ENCODE peak calls at places on chromosome 11, in ten cellular contexts. P is K562, J is body of pancreas, G is Peyer's patch, U is HAP-1, Y is endodermal cell, I is heart right ventricle, E is PC-3, T is HCT116, Z is IMR-90. K is an unnamed sample.

GRCh38 chr11:97143463-97143862 is 753.6 kb downstream of the JRKL start:
- DNase-seq in P (no peak), J (no peak), G (no peak), U (no peak), Y (no peak), I (no peak), E (no peak), T (no peak), Z (no peak), K (no peak)

GRCh38 chr11:83151274-83151977 is 5.5 kb upstream of the PCF11 start:
- DNase-seq in P (peak; percentile 37), J (no peak), G (no peak), U (no peak), Y (no peak), I (no peak), E (peak; percentile 59), T (no peak), Z (no peak), K (no peak)

GRCh38 chr11:18696638-18697225 is 1.8 kb upstream of the TMEM86A start:
- DNase-seq in P (no peak), J (no peak), G (no peak), U (no peak), Y (no peak), I (no peak), E (peak; percentile 22), T (no peak), Z (peak; percentile 57), K (no peak)

GRCh38 chr11:134055029-134055428 is 13.8 kb upstream of the JAM3 start:
- DNase-seq in P (no peak), J (no peak), G (no peak), U (no peak), Y (peak; percentile 50), I (no peak), E (no peak), T (no peak), Z (no peak), K (no peak)

GRCh38 chr11:20559523-20560300 is 39.7 kb upstream of the SLC6A5 start:
- DNase-seq in P (no peak), J (no peak), G (no peak), U (no peak), Y (no peak), I (no peak), E (no peak), T (no peak), Z (no peak), K (no peak)

GRCh38 chr11:75035911-75036536 is 47.3 kb downstream of the NEU3 start:
- DNase-seq in P (no peak), J (no peak), G (no peak), U (no peak), Y (peak; percentile 35), I (no peak), E (peak; percentile 93), T (peak; percentile 73), Z (no peak), K (peak; percentile 86)

GRCh38 chr11:10452211-10452767 is 2.8 kb upstream of the AMPD3 start:
- DNase-seq in P (no peak), J (no peak), G (no peak), U (no peak), Y (peak; percentile 23), I (no peak), E (no peak), T (no peak), Z (peak; percentile 19), K (no peak)

GRCh38 chr11:123316003-123316402 is 114.1 kb upstream of the GRAMD1B start:
- DNase-seq in P (no peak), J (no peak), G (no peak), U (no peak), Y (no peak), I (no peak), E (no peak), T (no peak), Z (peak; percentile 79), K (no peak)

GRCh38 chr11:125451400-125452124 is 44.5 kb downstream of the FEZ1 start:
- DNase-seq in P (peak; percentile 46), J (peak; percentile 54), G (peak; percentile 20), U (peak; percentile 33), Y (peak; percentile 93), I (peak; percentile 59), E (no peak), T (no peak), Z (peak; percentile 25), K (peak; percentile 61)

DNA sequence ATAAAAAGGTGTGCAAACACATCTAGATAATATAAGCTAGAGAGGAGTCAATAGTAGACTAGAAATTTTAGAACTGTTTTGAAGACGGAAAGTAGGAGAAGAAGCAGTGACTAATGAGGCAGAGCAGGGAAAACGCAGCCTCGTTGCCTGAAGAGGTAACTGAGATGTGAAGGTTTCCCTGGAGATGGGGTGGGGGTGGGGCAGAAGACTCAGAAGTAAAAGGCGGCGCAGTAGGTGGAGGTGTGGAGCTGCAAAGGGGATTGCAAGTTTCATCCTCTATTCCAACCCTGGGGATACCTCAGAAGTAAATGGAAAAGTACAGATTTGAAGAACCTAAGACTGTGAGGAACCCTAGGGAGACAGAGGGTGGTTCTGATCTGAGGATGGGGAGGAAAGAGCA is 109.5 kb downstream of the TMPRSS5 start:
- DNase-seq in P (no peak), J (no peak), G (no peak), U (no peak), Y (no peak), I (no peak), E (no peak), T (no peak), Z (no peak), K (no peak)
- H3K9me3 ChIP-seq in P (no peaks in the 10 kb centered on the region), J (no peaks in the 10 kb centered on the region), G (no peaks in the 10 kb centered on the region), U (no peaks in the 10 kb centered on the region), Y (peaks cover 15% of the 10 kb centered on the region), I (no peaks in the 10 kb centered on the region), E (no peaks in the 10 kb centered on the region), T (peaks cover 9% of the 10 kb centered on the region), Z (peaks cover 3% of the 10 kb centered on the region), K (peaks cover 2% of the 10 kb centered on the region)

DNA sequence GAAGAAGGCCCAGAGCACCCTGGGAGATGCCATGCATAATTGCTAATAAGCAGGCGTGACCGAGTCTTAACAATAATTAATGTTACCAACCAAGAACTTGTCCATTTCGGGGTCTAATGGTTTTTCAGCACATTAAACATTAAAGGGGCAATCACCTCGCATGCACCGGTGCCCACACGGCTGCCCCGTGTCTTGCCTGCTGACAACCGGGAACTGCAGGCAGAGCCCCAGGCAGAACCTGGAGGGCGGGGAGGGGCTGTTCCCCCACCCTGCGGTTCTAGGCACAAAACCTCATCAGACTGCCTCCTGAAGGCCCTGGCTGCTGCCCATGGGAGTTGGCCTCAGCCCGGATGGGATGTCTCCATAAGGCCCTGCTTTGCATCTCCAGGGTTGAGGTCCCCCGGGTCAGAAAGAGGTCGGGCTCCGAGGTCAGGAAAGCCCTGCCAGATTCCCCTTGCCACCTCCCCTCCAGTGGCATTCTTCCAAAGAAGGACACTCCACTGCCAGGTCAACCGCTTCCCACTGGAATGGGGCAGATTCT is 168.9 kb downstream of the BUD13 start:
- DNase-seq in P (no peak), J (no peak), G (no peak), U (no peak), Y (peak; percentile 31), I (no peak), E (no peak), T (no peak), Z (no peak), K (no peak)
- H3K4me3 ChIP-seq in P (no peak overlapping the region), J (no peak overlapping the region), G (no peak overlapping the region), U (no peak overlapping the region), Y (no peak overlapping the region), I (no peak overlapping the region), E (no peak overlapping the region), T (no peak overlapping the region), Z (no peak overlapping the region), K (no peak overlapping the region)

DNA sequence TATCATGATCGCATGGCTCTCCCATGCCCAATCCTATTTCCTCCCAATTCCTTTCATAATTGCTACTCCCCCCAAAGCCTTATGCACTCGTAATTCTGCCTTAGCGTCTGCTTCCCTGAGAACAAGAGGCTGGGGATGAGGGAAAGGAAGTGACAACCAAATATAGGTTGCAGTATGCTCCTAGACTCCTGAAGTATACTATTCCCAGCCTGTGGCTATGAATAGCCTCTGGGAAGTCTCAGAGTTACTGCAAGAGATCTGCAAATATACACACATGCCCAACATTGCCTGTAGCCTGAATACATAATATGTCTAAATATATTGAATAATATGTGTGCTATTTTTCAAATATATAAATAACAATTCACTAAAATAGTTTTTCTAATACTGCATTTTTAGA is 96.1 kb upstream of the CD44 start:
- DNase-seq in P (no peak), J (no peak), G (no peak), U (no peak), Y (no peak), I (no peak), E (no peak), T (no peak), Z (no peak), K (no peak)
- H3K9me3 ChIP-seq in P (no peaks in the 10 kb centered on the region), J (no peaks in the 10 kb centered on the region), G (no peaks in the 10 kb centered on the region), U (no peaks in the 10 kb centered on the region), Y (no peaks in the 10 kb centered on the region), I (no peaks in the 10 kb centered on the region), E (no peaks in the 10 kb centered on the region), T (no peaks in the 10 kb centered on the region), Z (no peaks in the 10 kb centered on the region), K (no peaks in the 10 kb centered on the region)

GRCh38 chr11:46277313-46277622 is 194 bp upstream of the CREB3L1 start:
- DNase-seq in P (no peak), J (peak; percentile 91), G (peak; percentile 20), U (peak; percentile 66), Y (no peak), I (no peak), E (peak; percentile 48), T (no peak), Z (peak; percentile 62), K (no peak)

GRCh38 chr11:46275964-46276641 is 1.4 kb upstream of the CREB3L1 start:
- DNase-seq in P (no peak), J (peak; percentile 92), G (no peak), U (no peak), Y (no peak), I (no peak), E (no peak), T (no peak), Z (no peak), K (no peak)

GRCh38 chr11:46278387-46279173 is 1.1 kb downstream of the CREB3L1 start:
- DNase-seq in P (peak; percentile 84), J (peak; percentile 81), G (no peak), U (peak; percentile 36), Y (peak; percentile 91), I (peak; percentile 62), E (no peak), T (no peak), Z (peak; percentile 59), K (no peak)

GRCh38 chr11:46279393-46280099 is 2.1 kb downstream of the CREB3L1 start:
- DNase-seq in P (no peak), J (peak; percentile 57), G (no peak), U (no peak), Y (no peak), I (peak; percentile 64), E (peak; percentile 44), T (no peak), Z (peak; percentile 80), K (no peak)

DNA sequence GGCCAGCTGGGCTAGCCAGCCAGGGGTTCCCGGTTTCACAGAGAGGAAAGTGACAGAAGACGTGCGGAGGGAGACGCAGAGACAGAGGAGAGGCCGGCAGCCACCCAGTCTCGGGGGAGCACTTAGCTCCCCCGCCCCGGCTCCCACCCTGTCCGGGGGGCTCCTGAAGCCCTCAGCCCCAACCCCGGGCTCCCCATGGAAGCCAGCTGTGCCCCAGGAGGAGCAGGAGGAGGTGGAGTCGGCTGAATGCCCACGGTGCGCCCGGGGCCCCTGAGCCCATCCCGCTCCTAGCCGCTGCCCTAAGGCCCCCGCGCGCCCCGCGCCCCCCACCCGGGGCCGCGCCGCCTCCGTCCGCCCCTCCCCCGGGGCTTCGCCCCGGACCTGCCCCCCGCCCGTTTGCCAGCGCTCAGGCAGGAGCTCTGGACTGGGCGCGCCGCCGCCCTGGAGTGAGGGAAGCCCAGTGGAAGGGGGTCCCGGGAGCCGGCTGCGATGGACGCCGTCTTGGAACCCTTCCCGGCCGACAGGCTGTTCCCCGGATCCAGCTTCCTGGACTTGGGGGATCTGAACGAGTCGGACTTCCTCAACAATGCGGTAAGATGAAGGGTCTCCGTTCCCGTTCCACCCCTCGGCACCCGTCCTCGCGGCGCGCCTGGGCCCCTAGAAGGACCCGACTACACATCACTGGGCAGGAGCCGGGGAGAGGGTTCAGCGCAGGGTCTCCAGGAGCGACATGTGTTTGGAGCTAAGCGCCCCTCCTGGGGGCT is at the start of gene CREB3L1:
- DNase-seq in P (peak; percentile 82), J (peak; percentile 47), G (no peak), U (no peak), Y (peak; percentile 85), I (peak; percentile 59), E (no peak), T (no peak), Z (no peak), K (peak; percentile 32)
- H3K4me3 ChIP-seq in P (peak within 1 kb of the TSS; percentile 72), J (peak within 1 kb of the TSS; percentile 54), G (peak within 1 kb of the TSS; percentile 34), U (peak within 1 kb of the TSS; percentile 52), Y (peak within 1 kb of the TSS; percentile 89), I (peak within 1 kb of the TSS; percentile 77), E (peak within 1 kb of the TSS; percentile 63), T (no peak within 1 kb of the TSS), Z (peak within 1 kb of the TSS; percentile 86), K (peak within 1 kb of the TSS; percentile 42)